ENCODE peak calls at places on chromosomes 3 and 15, in nine cellular contexts. One of them, this sample, is unnamed.
A peak's percentile ranks its signal among the peaks of the same experiment; 100 is the strongest.

GRCh38 chr3:71702131-71703024 is 22.8 kb downstream of the EIF4E3 start:
- DNase-seq in CD8-positive, alpha-beta T cell: peak; percentile 28
- DNase-seq in lung: no peak
- DNase-seq in left lung: no peak
- DNase-seq in cardiac muscle cell: no peak
- DNase-seq in Caco-2: no peak
- DNase-seq in B cell: no peak
- DNase-seq in endothelial cell: no peak
- DNase-seq in astrocyte of the cerebellum: no peak
- DNase-seq in this sample: peak; percentile 31

GRCh38 chr3:71166839-71167238 is 416.7 kb downstream of the FOXP1 start:
- DNase-seq in B cell: no peak
- DNase-seq in CD8-positive, alpha-beta T cell: no peak
- DNase-seq in cardiac muscle cell: no peak
- DNase-seq in endothelial cell: no peak
- DNase-seq in astrocyte of the cerebellum: no peak
- DNase-seq in left lung: no peak
- DNase-seq in Caco-2: no peak
- DNase-seq in lung: no peak
- DNase-seq in this sample: no peak

GRCh38 chr3:35028157-35028556 is 611.2 kb upstream of the ARPP21 start:
- DNase-seq in astrocyte of the cerebellum: no peak
- DNase-seq in CD8-positive, alpha-beta T cell: no peak
- DNase-seq in Caco-2: no peak
- DNase-seq in endothelial cell: no peak
- DNase-seq in left lung: no peak
- DNase-seq in lung: no peak
- DNase-seq in B cell: no peak
- DNase-seq in cardiac muscle cell: no peak
- DNase-seq in this sample: no peak

GRCh38 chr3:53158700-53159414 is 2.2 kb upstream of the PRKCD start:
- DNase-seq in Caco-2: no peak
- DNase-seq in astrocyte of the cerebellum: no peak
- DNase-seq in CD8-positive, alpha-beta T cell: no peak
- DNase-seq in cardiac muscle cell: no peak
- DNase-seq in left lung: no peak
- DNase-seq in lung: no peak
- DNase-seq in endothelial cell: no peak
- DNase-seq in B cell: no peak
- DNase-seq in this sample: peak; percentile 71

GRCh38 chr3:33732394-33732793 is 14.3 kb upstream of the CLASP2 start:
- DNase-seq in Caco-2: peak; percentile 16
- DNase-seq in left lung: no peak
- DNase-seq in B cell: peak; percentile 23
- DNase-seq in lung: no peak
- DNase-seq in astrocyte of the cerebellum: no peak
- DNase-seq in cardiac muscle cell: no peak
- DNase-seq in CD8-positive, alpha-beta T cell: no peak
- DNase-seq in endothelial cell: no peak
- DNase-seq in this sample: no peak

GRCh38 chr3:169399068-169399467 is 264.4 kb downstream of the MECOM start:
- DNase-seq in Caco-2: no peak
- DNase-seq in endothelial cell: no peak
- DNase-seq in B cell: no peak
- DNase-seq in lung: no peak
- DNase-seq in cardiac muscle cell: no peak
- DNase-seq in CD8-positive, alpha-beta T cell: no peak
- DNase-seq in left lung: no peak
- DNase-seq in astrocyte of the cerebellum: no peak
- DNase-seq in this sample: no peak

GRCh38 chr3:5002174-5002870 is 23.1 kb downstream of the BHLHE40 start:
- DNase-seq in astrocyte of the cerebellum: no peak
- DNase-seq in left lung: no peak
- DNase-seq in cardiac muscle cell: no peak
- DNase-seq in Caco-2: no peak
- DNase-seq in lung: no peak
- DNase-seq in B cell: no peak
- DNase-seq in CD8-positive, alpha-beta T cell: no peak
- DNase-seq in endothelial cell: no peak
- DNase-seq in this sample: no peak

GRCh38 chr15:89675606-89676005 is 3.6 kb downstream of the PLIN1 start:
- DNase-seq in B cell: no peak
- DNase-seq in astrocyte of the cerebellum: no peak
- DNase-seq in lung: no peak
- DNase-seq in endothelial cell: no peak
- DNase-seq in CD8-positive, alpha-beta T cell: no peak
- DNase-seq in Caco-2: no peak
- DNase-seq in cardiac muscle cell: no peak
- DNase-seq in left lung: no peak
- DNase-seq in this sample: no peak

GRCh38 chr3:57451150-57451846 is 92.8 kb downstream of the DNAH12 start:
- DNase-seq in CD8-positive, alpha-beta T cell: no peak
- DNase-seq in left lung: no peak
- DNase-seq in astrocyte of the cerebellum: no peak
- DNase-seq in lung: peak; percentile 31
- DNase-seq in endothelial cell: no peak
- DNase-seq in cardiac muscle cell: no peak
- DNase-seq in B cell: no peak
- DNase-seq in Caco-2: peak; percentile 17
- DNase-seq in this sample: no peak

DNA sequence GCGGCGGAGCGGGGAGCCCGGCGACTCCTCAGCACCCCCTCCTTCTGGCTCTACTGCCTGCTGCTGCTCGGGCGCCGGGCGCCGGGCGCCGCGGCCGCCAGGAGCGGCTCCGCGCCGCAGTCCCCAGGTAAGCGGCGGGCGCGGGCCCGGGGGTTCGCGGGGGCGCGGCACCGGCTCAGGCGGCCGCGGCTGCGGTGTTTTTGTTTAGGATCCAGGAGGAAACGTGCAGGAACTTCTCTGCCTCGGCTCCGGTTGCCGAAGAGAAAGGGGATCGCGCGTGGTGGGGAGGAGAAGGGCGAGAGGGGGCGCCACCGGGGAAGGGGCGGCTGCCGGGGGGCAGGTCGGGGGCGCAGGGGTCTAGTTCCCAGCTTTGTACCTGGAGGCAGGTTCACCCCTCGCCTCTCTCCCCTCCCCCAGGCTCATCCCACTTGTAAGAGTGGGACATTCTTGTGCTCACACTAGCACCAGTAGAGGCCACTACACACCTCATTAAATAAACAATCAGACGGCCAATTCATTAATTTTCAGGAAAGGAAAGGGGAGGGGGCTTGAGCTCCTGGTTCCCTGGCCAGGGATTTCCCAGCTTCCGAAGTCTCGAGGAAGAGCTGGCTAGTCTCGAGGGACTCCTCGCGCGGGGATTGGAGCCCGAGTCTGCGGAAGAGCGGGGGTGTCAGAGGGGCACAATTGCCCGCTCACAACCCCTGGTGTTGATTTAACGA is 575 bp downstream of the NEO1 start:
- DNase-seq in left lung: peak; percentile 37
- DNase-seq in Caco-2: peak; percentile 33
- DNase-seq in astrocyte of the cerebellum: peak; percentile 27
- DNase-seq in endothelial cell: peak; percentile 73
- DNase-seq in cardiac muscle cell: peak; percentile 81
- DNase-seq in lung: peak; percentile 41
- DNase-seq in B cell: peak; percentile 40
- DNase-seq in CD8-positive, alpha-beta T cell: peak; percentile 11
- DNase-seq in this sample: no peak
- TF ChIP-seq CTCF in left lung: no peak
- TF ChIP-seq CTCF in Caco-2: no peak
- TF ChIP-seq CTCF in astrocyte of the cerebellum: peak; percentile 42
- TF ChIP-seq CTCF in endothelial cell: no peak
- TF ChIP-seq CTCF in cardiac muscle cell: peak; percentile 42
- TF ChIP-seq CTCF in lung: no peak
- TF ChIP-seq CTCF in B cell: peak; percentile 48
- TF ChIP-seq CTCF in CD8-positive, alpha-beta T cell: no peak
- TF ChIP-seq CTCF in this sample: peak; percentile 6

DNA sequence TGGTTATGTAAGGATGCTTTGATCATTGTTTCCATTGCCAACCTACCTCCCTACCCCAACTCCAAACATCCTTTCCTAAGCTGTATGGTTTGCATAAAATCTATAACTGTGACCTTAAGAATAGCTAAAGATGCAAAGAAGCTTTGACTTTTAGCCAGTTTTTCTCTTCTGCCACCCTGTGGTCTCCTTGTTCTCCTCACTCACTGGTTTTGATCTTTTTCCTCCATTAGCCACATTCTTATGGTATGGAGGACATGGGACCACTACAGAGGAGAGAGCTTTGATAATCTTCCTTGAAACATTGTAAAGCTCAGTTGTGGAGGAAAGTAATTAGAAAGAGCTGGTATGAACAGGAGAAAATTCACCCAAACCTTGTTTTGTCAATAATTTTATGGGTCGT is 115.9 kb downstream of the NEK11 start:
- DNase-seq in cardiac muscle cell: no peak
- DNase-seq in left lung: no peak
- DNase-seq in lung: no peak
- DNase-seq in CD8-positive, alpha-beta T cell: no peak
- DNase-seq in B cell: no peak
- DNase-seq in astrocyte of the cerebellum: no peak
- DNase-seq in endothelial cell: no peak
- DNase-seq in Caco-2: no peak
- DNase-seq in this sample: no peak
- TF ChIP-seq CTCF in cardiac muscle cell: peak; percentile 26
- TF ChIP-seq CTCF in left lung: no peak
- TF ChIP-seq CTCF in lung: no peak
- TF ChIP-seq CTCF in CD8-positive, alpha-beta T cell: no peak
- TF ChIP-seq CTCF in B cell: no peak
- TF ChIP-seq CTCF in astrocyte of the cerebellum: peak; percentile 13
- TF ChIP-seq CTCF in endothelial cell: no peak
- TF ChIP-seq CTCF in Caco-2: no peak
- TF ChIP-seq CTCF in this sample: no peak

GRCh38 chr15:39171944-39172368 is 408.9 kb upstream of the THBS1 start:
- DNase-seq in cardiac muscle cell: peak; percentile 87
- DNase-seq in B cell: no peak
- DNase-seq in lung: peak; percentile 59
- DNase-seq in CD8-positive, alpha-beta T cell: no peak
- DNase-seq in left lung: peak; percentile 53
- DNase-seq in astrocyte of the cerebellum: peak; percentile 97
- DNase-seq in endothelial cell: peak; percentile 46
- DNase-seq in Caco-2: peak; percentile 71
- DNase-seq in this sample: peak; percentile 7
- TF ChIP-seq CTCF in cardiac muscle cell: peak; percentile 51
- TF ChIP-seq CTCF in B cell: no peak
- TF ChIP-seq CTCF in lung: no peak
- TF ChIP-seq CTCF in CD8-positive, alpha-beta T cell: no peak
- TF ChIP-seq CTCF in left lung: peak; percentile 35
- TF ChIP-seq CTCF in astrocyte of the cerebellum: peak; percentile 46
- TF ChIP-seq CTCF in endothelial cell: peak; percentile 31
- TF ChIP-seq CTCF in Caco-2: peak; percentile 28
- TF ChIP-seq CTCF in this sample: no peak

DNA sequence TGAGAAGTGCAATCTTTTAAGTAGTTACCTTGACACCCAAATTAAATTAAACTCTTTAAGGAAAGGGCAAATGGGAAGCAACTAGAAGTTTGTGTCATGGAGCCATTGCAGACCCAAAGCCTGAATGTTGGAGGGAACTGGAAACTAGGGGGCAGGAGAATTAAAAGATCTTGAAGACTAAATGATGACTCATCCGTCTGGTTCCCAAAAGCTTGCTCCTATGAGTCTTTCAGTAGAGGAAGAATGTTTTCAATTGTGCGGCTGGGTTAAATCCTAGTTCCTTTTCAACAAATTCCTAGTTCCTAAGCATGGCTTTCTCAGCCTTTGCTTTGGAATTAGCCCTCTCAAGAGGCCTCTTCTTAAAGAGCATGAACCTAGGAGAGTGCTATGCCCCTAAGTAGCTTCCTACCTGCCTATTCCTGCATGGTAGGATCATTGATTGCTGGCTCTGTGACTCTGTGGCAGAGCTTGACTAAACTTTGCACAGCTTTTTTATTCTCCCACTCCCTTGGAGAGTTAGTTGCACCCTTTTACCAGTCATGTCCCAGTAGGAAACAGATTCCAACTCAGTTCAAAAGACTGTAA is 17.7 kb downstream of the CLEC3B start:
- DNase-seq in lung: no peak
- DNase-seq in CD8-positive, alpha-beta T cell: no peak
- DNase-seq in left lung: no peak
- DNase-seq in B cell: no peak
- DNase-seq in endothelial cell: no peak
- DNase-seq in cardiac muscle cell: no peak
- DNase-seq in astrocyte of the cerebellum: peak; percentile 76
- DNase-seq in Caco-2: no peak
- DNase-seq in this sample: peak; percentile 47
- TF ChIP-seq CTCF in lung: no peak
- TF ChIP-seq CTCF in CD8-positive, alpha-beta T cell: no peak
- TF ChIP-seq CTCF in left lung: no peak
- TF ChIP-seq CTCF in B cell: no peak
- TF ChIP-seq CTCF in endothelial cell: no peak
- TF ChIP-seq CTCF in cardiac muscle cell: peak; percentile 32
- TF ChIP-seq CTCF in astrocyte of the cerebellum: peak; percentile 43
- TF ChIP-seq CTCF in Caco-2: no peak
- TF ChIP-seq CTCF in this sample: no peak

DNA sequence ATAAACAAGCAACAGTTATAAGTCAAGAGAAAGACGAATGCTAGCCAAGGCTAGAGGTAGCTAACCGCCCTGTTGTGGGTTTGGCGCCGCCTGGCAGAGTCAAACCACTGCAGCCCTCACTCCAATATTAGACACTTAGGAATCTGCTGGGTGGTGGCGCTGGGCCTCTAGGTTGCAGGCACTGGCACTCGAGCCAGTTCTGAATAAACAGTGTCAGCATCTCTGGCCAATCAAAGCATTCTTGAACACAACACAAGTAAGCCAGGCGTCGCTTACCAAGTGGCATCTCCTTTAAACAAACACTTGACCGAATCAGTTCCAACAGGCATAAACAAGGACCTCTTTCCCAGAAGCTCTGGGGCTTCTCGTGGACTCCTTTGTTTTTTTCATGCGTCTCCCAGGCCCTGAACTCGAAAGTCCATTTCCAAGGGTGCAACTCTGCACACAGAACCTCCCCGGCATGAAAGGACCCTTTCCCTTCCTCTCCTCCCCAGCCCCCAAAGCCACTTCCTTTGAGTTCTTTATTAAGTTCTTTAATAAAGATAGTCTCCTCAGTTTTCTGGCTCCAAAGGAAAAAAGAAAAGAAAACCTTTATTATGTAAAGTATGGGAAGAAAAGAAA is 82.3 kb downstream of the LRIG1 start:
- DNase-seq in astrocyte of the cerebellum: peak; percentile 57
- DNase-seq in cardiac muscle cell: no peak
- DNase-seq in left lung: peak; percentile 73
- DNase-seq in Caco-2: no peak
- DNase-seq in B cell: no peak
- DNase-seq in endothelial cell: no peak
- DNase-seq in CD8-positive, alpha-beta T cell: no peak
- DNase-seq in lung: peak; percentile 82
- DNase-seq in this sample: no peak
- TF ChIP-seq CTCF in astrocyte of the cerebellum: peak; percentile 16
- TF ChIP-seq CTCF in cardiac muscle cell: no peak
- TF ChIP-seq CTCF in left lung: no peak
- TF ChIP-seq CTCF in Caco-2: no peak
- TF ChIP-seq CTCF in B cell: no peak
- TF ChIP-seq CTCF in endothelial cell: no peak
- TF ChIP-seq CTCF in CD8-positive, alpha-beta T cell: no peak
- TF ChIP-seq CTCF in lung: peak; percentile 11
- TF ChIP-seq CTCF in this sample: no peak

DNA sequence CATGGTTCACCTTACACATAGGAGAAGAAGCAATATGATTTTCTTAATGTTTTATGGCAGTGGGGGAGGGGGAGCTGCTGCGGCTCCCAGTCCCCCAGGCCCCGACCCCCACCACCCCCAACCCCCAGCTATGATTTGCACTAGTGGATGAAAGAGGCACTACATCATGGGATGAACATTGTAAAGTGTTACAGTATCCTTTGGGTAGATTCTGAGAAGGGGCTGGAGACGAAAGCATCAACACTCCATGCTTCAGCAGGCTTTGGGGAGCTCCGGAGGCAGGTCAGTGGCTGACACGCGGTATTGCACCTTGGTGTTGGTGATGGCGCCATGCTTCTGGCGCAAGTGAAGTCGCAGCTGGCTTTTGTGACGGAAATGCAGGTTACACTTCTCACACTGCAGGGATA is 19.9 kb upstream of the RTP2 start:
- DNase-seq in Caco-2: no peak
- DNase-seq in lung: no peak
- DNase-seq in astrocyte of the cerebellum: no peak
- DNase-seq in cardiac muscle cell: no peak
- DNase-seq in endothelial cell: no peak
- DNase-seq in CD8-positive, alpha-beta T cell: no peak
- DNase-seq in left lung: no peak
- DNase-seq in B cell: no peak
- DNase-seq in this sample: no peak
- TF ChIP-seq CTCF in Caco-2: peak; percentile 20
- TF ChIP-seq CTCF in lung: no peak
- TF ChIP-seq CTCF in astrocyte of the cerebellum: no peak
- TF ChIP-seq CTCF in cardiac muscle cell: no peak
- TF ChIP-seq CTCF in endothelial cell: peak; percentile 58
- TF ChIP-seq CTCF in CD8-positive, alpha-beta T cell: no peak
- TF ChIP-seq CTCF in left lung: no peak
- TF ChIP-seq CTCF in B cell: no peak
- TF ChIP-seq CTCF in this sample: no peak

This sample was measured in HL-60.